ENCODE peak calls at places on chromosomes 2 and 18, in four cellular contexts. One of them, this sample, is unnamed.

GRCh38 chr2:24816884-24817283 is 23.7 kb downstream of the CENPO start:
- DNase-seq in osteoblast: peak; percentile 91
- DNase-seq in pancreas: no peak
- DNase-seq in neuronal stem cell: no peak
- DNase-seq in this sample: no peak

GRCh38 chr2:126658316-126658909 is 2.5 kb downstream of the GYPC start:
- DNase-seq in pancreas: no peak
- DNase-seq in osteoblast: no peak
- DNase-seq in neuronal stem cell: no peak
- DNase-seq in this sample: no peak

GRCh38 chr2:69214898-69215297 is 172.1 kb downstream of the GFPT1 start:
- DNase-seq in neuronal stem cell: no peak
- DNase-seq in osteoblast: no peak
- DNase-seq in pancreas: no peak
- DNase-seq in this sample: no peak

GRCh38 chr2:65386340-65386739 is 46.1 kb downstream of the SPRED2 start:
- DNase-seq in pancreas: no peak
- DNase-seq in neuronal stem cell: no peak
- DNase-seq in osteoblast: no peak
- DNase-seq in this sample: no peak

GRCh38 chr2:144522741-144523605 is 3.1 kb upstream of the ZEB2 start:
- DNase-seq in pancreas: no peak
- DNase-seq in osteoblast: peak; percentile 73
- DNase-seq in neuronal stem cell: no peak
- DNase-seq in this sample: no peak

GRCh38 chr2:216936954-216937357 is 77.1 kb upstream of the TNP1 start:
- DNase-seq in neuronal stem cell: no peak
- DNase-seq in osteoblast: no peak
- DNase-seq in pancreas: no peak
- DNase-seq in this sample: no peak

GRCh38 chr2:239229545-239230279 is 171.1 kb downstream of the HDAC4 start:
- DNase-seq in pancreas: no peak
- DNase-seq in neuronal stem cell: no peak
- DNase-seq in osteoblast: no peak
- DNase-seq in this sample: no peak

GRCh38 chr2:109460553-109461324 is 153.0 kb downstream of the SEPTIN10 start:
- DNase-seq in osteoblast: no peak
- DNase-seq in neuronal stem cell: no peak
- DNase-seq in pancreas: no peak
- DNase-seq in this sample: no peak

GRCh38 chr2:147345246-147345645 is 499.6 kb upstream of the ACVR2A start:
- DNase-seq in neuronal stem cell: no peak
- DNase-seq in osteoblast: no peak
- DNase-seq in pancreas: no peak
- DNase-seq in this sample: no peak

GRCh38 chr2:55871637-55872036 is 51.9 kb downstream of the EFEMP1 start:
- DNase-seq in pancreas: no peak
- DNase-seq in neuronal stem cell: no peak
- DNase-seq in osteoblast: no peak
- DNase-seq in this sample: no peak

GRCh38 chr2:88099798-88100488 is 27.9 kb downstream of the FABP1 start:
- DNase-seq in neuronal stem cell: peak; percentile 83
- DNase-seq in pancreas: no peak
- DNase-seq in osteoblast: no peak
- DNase-seq in this sample: no peak

GRCh38 chr2:137255990-137256389 is 490.6 kb downstream of the THSD7B start:
- DNase-seq in osteoblast: peak; percentile 29
- DNase-seq in pancreas: no peak
- DNase-seq in neuronal stem cell: no peak
- DNase-seq in this sample: no peak

GRCh38 chr18:26919656-26920055 is 54.1 kb upstream of the AQP4 start:
- DNase-seq in neuronal stem cell: no peak
- DNase-seq in osteoblast: no peak
- DNase-seq in pancreas: no peak
- DNase-seq in this sample: no peak

GRCh38 chr2:211845346-211846030 is 693.1 kb downstream of the ERBB4 start:
- DNase-seq in neuronal stem cell: no peak
- DNase-seq in osteoblast: no peak
- DNase-seq in pancreas: no peak
- DNase-seq in this sample: no peak

GRCh38 chr18:57209697-57210096 is 62.8 kb downstream of the BOD1L2 start:
- DNase-seq in neuronal stem cell: no peak
- DNase-seq in osteoblast: no peak
- DNase-seq in pancreas: no peak
- DNase-seq in this sample: no peak

GRCh38 chr2:227684258-227684657 is 17.7 kb downstream of the SCYGR5 start:
- DNase-seq in osteoblast: no peak
- DNase-seq in neuronal stem cell: no peak
- DNase-seq in pancreas: no peak
- DNase-seq in this sample: no peak

GRCh38 chr2:188369365-188369764 is 77.7 kb downstream of the GULP1 start:
- DNase-seq in neuronal stem cell: peak; percentile 14
- DNase-seq in osteoblast: peak; percentile 73
- DNase-seq in pancreas: peak; percentile 21
- DNase-seq in this sample: no peak

GRCh38 chr2:227772932-227773331 is 27.2 kb downstream of the SCYGR8 start:
- DNase-seq in pancreas: no peak
- DNase-seq in neuronal stem cell: no peak
- DNase-seq in osteoblast: no peak
- DNase-seq in this sample: no peak

GRCh38 chr2:95076705-95077520 is 44.7 kb downstream of the MRPS5 start:
- DNase-seq in neuronal stem cell: peak; percentile 61
- DNase-seq in pancreas: peak; percentile 85
- DNase-seq in osteoblast: peak; percentile 87
- DNase-seq in this sample: peak; percentile 84

GRCh38 chr2:216034065-216034464 is 20.7 kb upstream of the MREG start:
- DNase-seq in pancreas: peak; percentile 27
- DNase-seq in neuronal stem cell: peak; percentile 65
- DNase-seq in osteoblast: peak; percentile 91
- DNase-seq in this sample: peak; percentile 60

GRCh38 chr2:219511547-219512325 is 2.5 kb upstream of the ASIC4 start:
- DNase-seq in neuronal stem cell: no peak
- DNase-seq in osteoblast: no peak
- DNase-seq in pancreas: no peak
- DNase-seq in this sample: no peak

GRCh38 chr18:47968006-47968676 is 37.7 kb upstream of the SMAD2 start:
- DNase-seq in neuronal stem cell: peak; percentile 81
- DNase-seq in pancreas: no peak
- DNase-seq in osteoblast: no peak
- DNase-seq in this sample: no peak

GRCh38 chr18:8732442-8733360 is 27.3 kb downstream of the MTCL1 start:
- DNase-seq in pancreas: peak; percentile 24
- DNase-seq in osteoblast: no peak
- DNase-seq in neuronal stem cell: no peak
- DNase-seq in this sample: no peak

GRCh38 chr2:239375278-239376061 is 25.4 kb downstream of the HDAC4 start:
- DNase-seq in pancreas: no peak
- DNase-seq in neuronal stem cell: no peak
- DNase-seq in osteoblast: no peak
- DNase-seq in this sample: no peak

GRCh38 chr2:143489135-143489534 is 359.9 kb downstream of the ARHGAP15 start:
- DNase-seq in pancreas: no peak
- DNase-seq in osteoblast: peak; percentile 81
- DNase-seq in neuronal stem cell: no peak
- DNase-seq in this sample: no peak

GRCh38 chr18:75111673-75112485 is 97.1 kb downstream of the PTGR3 start:
- DNase-seq in neuronal stem cell: no peak
- DNase-seq in pancreas: no peak
- DNase-seq in osteoblast: no peak
- DNase-seq in this sample: no peak

GRCh38 chr18:63264871-63265270 is 54.7 kb downstream of the BCL2 start:
- DNase-seq in osteoblast: no peak
- DNase-seq in neuronal stem cell: no peak
- DNase-seq in pancreas: no peak
- DNase-seq in this sample: no peak

GRCh38 chr2:233853353-233853752 is 982 bp downstream of the HJURP start:
- DNase-seq in neuronal stem cell: no peak
- DNase-seq in pancreas: no peak
- DNase-seq in osteoblast: no peak
- DNase-seq in this sample: no peak
- H3K4me3 ChIP-seq in neuronal stem cell: peak overlapping the region; percentile 97
- H3K4me3 ChIP-seq in pancreas: no peak overlapping the region
- H3K4me3 ChIP-seq in osteoblast: peak overlapping the region; percentile 92
- H3K4me3 ChIP-seq in this sample: peak overlapping the region; percentile 69

GRCh38 chr18:12044591-12044990 is 49.1 kb upstream of the ANKRD62 start:
- DNase-seq in osteoblast: no peak
- DNase-seq in neuronal stem cell: no peak
- DNase-seq in pancreas: no peak
- DNase-seq in this sample: no peak
- H3K4me1 ChIP-seq in osteoblast: peaks cover 33% of the 10 kb centered on the region
- H3K4me1 ChIP-seq in neuronal stem cell: no peaks in the 10 kb centered on the region
- H3K4me1 ChIP-seq in pancreas: no peaks in the 10 kb centered on the region
- H3K4me1 ChIP-seq in this sample: no peaks in the 10 kb centered on the region

GRCh38 chr18:45667056-45667455 is 51.8 kb downstream of the SLC14A2 start:
- DNase-seq in neuronal stem cell: no peak
- DNase-seq in pancreas: no peak
- DNase-seq in osteoblast: no peak
- DNase-seq in this sample: no peak

GRCh38 chr18:45666520-45666919 is 51.2 kb downstream of the SLC14A2 start:
- DNase-seq in osteoblast: no peak
- DNase-seq in pancreas: no peak
- DNase-seq in neuronal stem cell: no peak
- DNase-seq in this sample: no peak

GRCh38 chr18:45663646-45664045 is 48.4 kb downstream of the SLC14A2 start:
- DNase-seq in pancreas: no peak
- DNase-seq in osteoblast: no peak
- DNase-seq in neuronal stem cell: no peak
- DNase-seq in this sample: no peak

GRCh38 chr18:45666006-45666405 is 50.7 kb downstream of the SLC14A2 start:
- DNase-seq in pancreas: no peak
- DNase-seq in neuronal stem cell: no peak
- DNase-seq in osteoblast: no peak
- DNase-seq in this sample: no peak

GRCh38 chr18:45664824-45665763 is 49.8 kb downstream of the SLC14A2 start:
- DNase-seq in neuronal stem cell: peak; percentile 74
- DNase-seq in pancreas: peak; percentile 23
- DNase-seq in osteoblast: peak; percentile 47
- DNase-seq in this sample: peak; percentile 34
- H3K4me3 ChIP-seq in neuronal stem cell: no peak overlapping the region
- H3K4me3 ChIP-seq in pancreas: no peak overlapping the region
- H3K4me3 ChIP-seq in osteoblast: no peak overlapping the region
- H3K4me3 ChIP-seq in this sample: no peak overlapping the region

GRCh38 chr2:23595021-23595420 is 210.0 kb downstream of the KLHL29 start:
- DNase-seq in osteoblast: no peak
- DNase-seq in neuronal stem cell: no peak
- DNase-seq in pancreas: no peak
- DNase-seq in this sample: no peak
- H3K4me1 ChIP-seq in osteoblast: peaks cover 10% of the 10 kb centered on the region
- H3K4me1 ChIP-seq in neuronal stem cell: peaks cover 20% of the 10 kb centered on the region
- H3K4me1 ChIP-seq in pancreas: no peaks in the 10 kb centered on the region
- H3K4me1 ChIP-seq in this sample: no peaks in the 10 kb centered on the region

DNA sequence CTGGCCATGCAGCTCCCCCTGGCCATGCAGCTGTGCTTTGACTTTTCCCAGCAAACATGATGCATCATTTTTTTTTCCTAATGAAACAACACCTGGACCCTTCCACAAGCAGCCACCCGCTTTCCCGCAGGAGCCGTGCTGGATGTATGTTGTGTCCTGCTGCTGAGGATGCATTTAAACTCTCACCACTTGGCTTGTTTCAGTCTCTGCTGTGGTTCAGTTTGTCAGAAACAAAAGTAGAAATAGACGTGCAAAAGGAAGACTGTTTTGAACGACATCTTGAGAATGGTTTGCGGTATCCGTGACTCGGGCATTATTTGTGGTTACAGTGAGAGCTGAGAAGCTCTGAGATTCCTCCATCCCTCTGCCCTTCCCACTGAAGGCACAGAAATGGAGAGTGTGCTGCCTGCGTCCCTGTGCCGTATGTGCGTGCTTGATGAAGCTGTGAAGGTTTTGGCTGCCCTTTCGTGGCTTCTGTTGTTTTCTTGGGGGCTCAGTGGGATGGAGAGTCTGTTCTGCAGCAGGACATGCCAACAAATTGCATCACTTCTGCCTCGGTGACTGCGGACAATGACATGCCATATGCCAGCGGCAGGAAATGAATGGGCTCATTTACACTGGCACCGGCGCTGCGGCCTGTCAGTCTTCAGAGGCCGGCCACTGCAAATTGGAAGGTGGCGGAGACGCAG is 417.7 kb upstream of the SALL3 start:
- DNase-seq in osteoblast: no peak
- DNase-seq in neuronal stem cell: peak; percentile 11
- DNase-seq in pancreas: no peak
- DNase-seq in this sample: no peak
- H3K4me3 ChIP-seq in osteoblast: no peak overlapping the region
- H3K4me3 ChIP-seq in neuronal stem cell: no peak overlapping the region
- H3K4me3 ChIP-seq in pancreas: no peak overlapping the region
- H3K4me3 ChIP-seq in this sample: no peak overlapping the region

DNA sequence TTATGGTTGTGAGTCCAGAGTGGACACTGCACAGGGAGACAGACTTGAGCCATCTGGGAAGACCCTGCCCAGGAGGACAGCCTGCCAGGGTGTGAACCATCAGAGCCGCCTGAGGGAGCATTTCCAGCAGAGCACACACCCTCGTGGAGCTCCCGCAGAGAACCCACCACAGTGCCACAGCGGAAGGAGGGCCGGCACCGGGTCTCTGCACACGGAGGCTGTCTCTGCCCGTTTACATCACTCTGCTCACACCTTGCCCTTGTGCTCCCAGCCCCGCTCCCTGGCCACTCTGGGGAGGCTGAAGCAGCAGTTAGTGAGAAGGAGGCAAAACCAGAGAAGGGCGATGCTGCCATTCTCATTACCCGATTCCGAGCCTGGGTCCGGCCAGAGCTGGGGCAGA is 161.9 kb downstream of the KLHL29 start:
- DNase-seq in osteoblast: peak; percentile 11
- DNase-seq in neuronal stem cell: no peak
- DNase-seq in pancreas: no peak
- DNase-seq in this sample: no peak
- H3K4me1 ChIP-seq in osteoblast: peaks cover 13% of the 10 kb centered on the region
- H3K4me1 ChIP-seq in neuronal stem cell: peaks cover 26% of the 10 kb centered on the region
- H3K4me1 ChIP-seq in pancreas: no peaks in the 10 kb centered on the region
- H3K4me1 ChIP-seq in this sample: no peaks in the 10 kb centered on the region

GRCh38 chr2:176172748-176173586 is 15.5 kb upstream of the HOXD1 start:
- DNase-seq in pancreas: no peak
- DNase-seq in neuronal stem cell: no peak
- DNase-seq in osteoblast: peak; percentile 80
- DNase-seq in this sample: no peak

GRCh38 chr2:176170606-176171005 is 13.5 kb downstream of the HOXD3 start:
- DNase-seq in osteoblast: peak; percentile 11
- DNase-seq in pancreas: no peak
- DNase-seq in neuronal stem cell: no peak
- DNase-seq in this sample: no peak

GRCh38 chr2:176173679-176174381 is 14.6 kb upstream of the HOXD1 start:
- DNase-seq in neuronal stem cell: no peak
- DNase-seq in pancreas: no peak
- DNase-seq in osteoblast: peak; percentile 32
- DNase-seq in this sample: no peak

GRCh38 chr2:176171331-176172006 is 14.4 kb downstream of the HOXD3 start:
- DNase-seq in neuronal stem cell: no peak
- DNase-seq in pancreas: no peak
- DNase-seq in osteoblast: peak; percentile 85
- DNase-seq in this sample: no peak

GRCh38 chr2:176172007-176172747 is 15.1 kb downstream of the HOXD3 start:
- DNase-seq in neuronal stem cell: no peak
- DNase-seq in pancreas: no peak
- DNase-seq in osteoblast: peak; percentile 54
- DNase-seq in this sample: no peak
- H3K4me3 ChIP-seq in neuronal stem cell: no peak overlapping the region
- H3K4me3 ChIP-seq in pancreas: no peak overlapping the region
- H3K4me3 ChIP-seq in osteoblast: no peak overlapping the region
- H3K4me3 ChIP-seq in this sample: no peak overlapping the region